ENCODE peak calls at places on chromosomes 11 and 22, in eight cellular contexts. One of them, this sample, is unnamed.

GRCh38 chr11:100498780-100499179 is 188.3 kb upstream of the ARHGAP42 start:
- DNase-seq in adipocyte: no peak
- DNase-seq in Calu3: no peak
- DNase-seq in heart left ventricle: no peak
- DNase-seq in fibroblast of mammary gland: no peak
- DNase-seq in activated T-cell treated with anti-CD3 and anti-CD28 coated beads for 24 hours: no peak
- DNase-seq in stimulated activated CD4-positive, alpha-beta T cell treated with anti-CD3 and anti-CD28 coated beads, Interleukin-1b, Interleukin-23, amount 100 ng/mL, for 1 hour: no peak
- DNase-seq in GM12865: no peak
- DNase-seq in this sample: no peak

GRCh38 chr11:70912226-70912840 is 340.0 kb downstream of the SHANK2 start:
- DNase-seq in fibroblast of mammary gland: peak
- DNase-seq in heart left ventricle: no peak
- DNase-seq in adipocyte: no peak
- DNase-seq in Calu3: no peak
- DNase-seq in activated T-cell treated with anti-CD3 and anti-CD28 coated beads for 24 hours: no peak
- DNase-seq in stimulated activated CD4-positive, alpha-beta T cell treated with anti-CD3 and anti-CD28 coated beads, Interleukin-1b, Interleukin-23, amount 100 ng/mL, for 1 hour: no peak
- DNase-seq in GM12865: no peak
- DNase-seq in this sample: no peak

GRCh38 chr11:58616594-58616993 is 5.9 kb upstream of the CNTF start:
- DNase-seq in heart left ventricle: peak
- DNase-seq in adipocyte: peak
- DNase-seq in Calu3: no peak
- DNase-seq in GM12865: no peak
- DNase-seq in stimulated activated CD4-positive, alpha-beta T cell treated with anti-CD3 and anti-CD28 coated beads, Interleukin-1b, Interleukin-23, amount 100 ng/mL, for 1 hour: no peak
- DNase-seq in activated T-cell treated with anti-CD3 and anti-CD28 coated beads for 24 hours: no peak
- DNase-seq in fibroblast of mammary gland: peak
- DNase-seq in this sample: no peak

GRCh38 chr22:50456466-50457234 is 18.2 kb downstream of the SBF1 start:
- DNase-seq in fibroblast of mammary gland: no peak
- DNase-seq in stimulated activated CD4-positive, alpha-beta T cell treated with anti-CD3 and anti-CD28 coated beads, Interleukin-1b, Interleukin-23, amount 100 ng/mL, for 1 hour: no peak
- DNase-seq in heart left ventricle: no peak
- DNase-seq in activated T-cell treated with anti-CD3 and anti-CD28 coated beads for 24 hours: no peak
- DNase-seq in Calu3: no peak
- DNase-seq in GM12865: no peak
- DNase-seq in adipocyte: no peak
- DNase-seq in this sample: no peak

GRCh38 chr11:46528445-46529085 is 65.3 kb downstream of the AMBRA1 start:
- DNase-seq in adipocyte: no peak
- DNase-seq in activated T-cell treated with anti-CD3 and anti-CD28 coated beads for 24 hours: peak
- DNase-seq in Calu3: no peak
- DNase-seq in heart left ventricle: no peak
- DNase-seq in stimulated activated CD4-positive, alpha-beta T cell treated with anti-CD3 and anti-CD28 coated beads, Interleukin-1b, Interleukin-23, amount 100 ng/mL, for 1 hour: no peak
- DNase-seq in GM12865: no peak
- DNase-seq in fibroblast of mammary gland: no peak
- DNase-seq in this sample: no peak

GRCh38 chr11:46361283-46362145 is 14.3 kb downstream of the DGKZ start:
- DNase-seq in fibroblast of mammary gland: peak
- DNase-seq in GM12865: peak
- DNase-seq in stimulated activated CD4-positive, alpha-beta T cell treated with anti-CD3 and anti-CD28 coated beads, Interleukin-1b, Interleukin-23, amount 100 ng/mL, for 1 hour: no peak
- DNase-seq in Calu3: no peak
- DNase-seq in activated T-cell treated with anti-CD3 and anti-CD28 coated beads for 24 hours: peak
- DNase-seq in adipocyte: peak
- DNase-seq in heart left ventricle: peak
- DNase-seq in this sample: peak

GRCh38 chr11:79902493-79902892 is 461.7 kb upstream of the TENM4 start:
- DNase-seq in fibroblast of mammary gland: peak
- DNase-seq in stimulated activated CD4-positive, alpha-beta T cell treated with anti-CD3 and anti-CD28 coated beads, Interleukin-1b, Interleukin-23, amount 100 ng/mL, for 1 hour: no peak
- DNase-seq in Calu3: no peak
- DNase-seq in GM12865: no peak
- DNase-seq in heart left ventricle: no peak
- DNase-seq in adipocyte: peak
- DNase-seq in activated T-cell treated with anti-CD3 and anti-CD28 coated beads for 24 hours: no peak
- DNase-seq in this sample: no peak

GRCh38 chr22:36471341-36471821 is 10.1 kb downstream of the TXN2 start:
- DNase-seq in fibroblast of mammary gland: peak
- DNase-seq in adipocyte: no peak
- DNase-seq in heart left ventricle: no peak
- DNase-seq in activated T-cell treated with anti-CD3 and anti-CD28 coated beads for 24 hours: no peak
- DNase-seq in Calu3: no peak
- DNase-seq in stimulated activated CD4-positive, alpha-beta T cell treated with anti-CD3 and anti-CD28 coated beads, Interleukin-1b, Interleukin-23, amount 100 ng/mL, for 1 hour: no peak
- DNase-seq in GM12865: no peak
- DNase-seq in this sample: no peak

GRCh38 chr22:37750596-37751162 is 53.8 kb downstream of the TRIOBP start:
- DNase-seq in heart left ventricle: peak
- DNase-seq in Calu3: no peak
- DNase-seq in adipocyte: no peak
- DNase-seq in stimulated activated CD4-positive, alpha-beta T cell treated with anti-CD3 and anti-CD28 coated beads, Interleukin-1b, Interleukin-23, amount 100 ng/mL, for 1 hour: no peak
- DNase-seq in activated T-cell treated with anti-CD3 and anti-CD28 coated beads for 24 hours: no peak
- DNase-seq in GM12865: no peak
- DNase-seq in fibroblast of mammary gland: no peak
- DNase-seq in this sample: no peak

GRCh38 chr22:26033071-26033470 is 136.2 kb upstream of the SEZ6L start:
- DNase-seq in stimulated activated CD4-positive, alpha-beta T cell treated with anti-CD3 and anti-CD28 coated beads, Interleukin-1b, Interleukin-23, amount 100 ng/mL, for 1 hour: no peak
- DNase-seq in heart left ventricle: no peak
- DNase-seq in adipocyte: no peak
- DNase-seq in activated T-cell treated with anti-CD3 and anti-CD28 coated beads for 24 hours: no peak
- DNase-seq in GM12865: no peak
- DNase-seq in fibroblast of mammary gland: no peak
- DNase-seq in Calu3: no peak
- DNase-seq in this sample: no peak

GRCh38 chr11:95849087-95849825 is 59.0 kb downstream of the CEP57 start:
- DNase-seq in GM12865: peak
- DNase-seq in fibroblast of mammary gland: peak
- DNase-seq in heart left ventricle: peak
- DNase-seq in Calu3: peak
- DNase-seq in adipocyte: peak
- DNase-seq in activated T-cell treated with anti-CD3 and anti-CD28 coated beads for 24 hours: peak
- DNase-seq in stimulated activated CD4-positive, alpha-beta T cell treated with anti-CD3 and anti-CD28 coated beads, Interleukin-1b, Interleukin-23, amount 100 ng/mL, for 1 hour: no peak
- DNase-seq in this sample: no peak

GRCh38 chr11:73157141-73158010 is 15.3 kb upstream of the FCHSD2 start:
- DNase-seq in heart left ventricle: peak
- DNase-seq in stimulated activated CD4-positive, alpha-beta T cell treated with anti-CD3 and anti-CD28 coated beads, Interleukin-1b, Interleukin-23, amount 100 ng/mL, for 1 hour: no peak
- DNase-seq in Calu3: no peak
- DNase-seq in adipocyte: peak
- DNase-seq in GM12865: peak
- DNase-seq in fibroblast of mammary gland: peak
- DNase-seq in activated T-cell treated with anti-CD3 and anti-CD28 coated beads for 24 hours: no peak
- DNase-seq in this sample: no peak

GRCh38 chr22:43239956-43240355 is 53.0 kb upstream of the TTLL12 start:
- DNase-seq in stimulated activated CD4-positive, alpha-beta T cell treated with anti-CD3 and anti-CD28 coated beads, Interleukin-1b, Interleukin-23, amount 100 ng/mL, for 1 hour: no peak
- DNase-seq in fibroblast of mammary gland: no peak
- DNase-seq in heart left ventricle: no peak
- DNase-seq in GM12865: no peak
- DNase-seq in adipocyte: no peak
- DNase-seq in Calu3: no peak
- DNase-seq in activated T-cell treated with anti-CD3 and anti-CD28 coated beads for 24 hours: no peak
- DNase-seq in this sample: no peak

GRCh38 chr22:43239102-43239875 is 52.4 kb upstream of the TTLL12 start:
- DNase-seq in activated T-cell treated with anti-CD3 and anti-CD28 coated beads for 24 hours: no peak
- DNase-seq in GM12865: no peak
- DNase-seq in heart left ventricle: no peak
- DNase-seq in adipocyte: no peak
- DNase-seq in fibroblast of mammary gland: peak
- DNase-seq in stimulated activated CD4-positive, alpha-beta T cell treated with anti-CD3 and anti-CD28 coated beads, Interleukin-1b, Interleukin-23, amount 100 ng/mL, for 1 hour: no peak
- DNase-seq in Calu3: no peak
- DNase-seq in this sample: no peak

GRCh38 chr22:47591709-47592108 is 829.3 kb downstream of the TBC1D22A start:
- DNase-seq in stimulated activated CD4-positive, alpha-beta T cell treated with anti-CD3 and anti-CD28 coated beads, Interleukin-1b, Interleukin-23, amount 100 ng/mL, for 1 hour: no peak
- DNase-seq in adipocyte: no peak
- DNase-seq in activated T-cell treated with anti-CD3 and anti-CD28 coated beads for 24 hours: no peak
- DNase-seq in GM12865: no peak
- DNase-seq in heart left ventricle: no peak
- DNase-seq in Calu3: no peak
- DNase-seq in fibroblast of mammary gland: no peak
- DNase-seq in this sample: no peak

GRCh38 chr22:46036558-46037408 is 59.8 kb upstream of the WNT7B start:
- DNase-seq in Calu3: peak
- DNase-seq in GM12865: peak
- DNase-seq in adipocyte: no peak
- DNase-seq in activated T-cell treated with anti-CD3 and anti-CD28 coated beads for 24 hours: no peak
- DNase-seq in fibroblast of mammary gland: peak
- DNase-seq in stimulated activated CD4-positive, alpha-beta T cell treated with anti-CD3 and anti-CD28 coated beads, Interleukin-1b, Interleukin-23, amount 100 ng/mL, for 1 hour: no peak
- DNase-seq in heart left ventricle: no peak
- DNase-seq in this sample: peak

GRCh38 chr11:10387209-10388083 is 67.6 kb upstream of the AMPD3 start:
- DNase-seq in fibroblast of mammary gland: peak
- DNase-seq in GM12865: no peak
- DNase-seq in Calu3: no peak
- DNase-seq in activated T-cell treated with anti-CD3 and anti-CD28 coated beads for 24 hours: no peak
- DNase-seq in stimulated activated CD4-positive, alpha-beta T cell treated with anti-CD3 and anti-CD28 coated beads, Interleukin-1b, Interleukin-23, amount 100 ng/mL, for 1 hour: no peak
- DNase-seq in heart left ventricle: no peak
- DNase-seq in adipocyte: peak
- DNase-seq in this sample: no peak

GRCh38 chr11:124108158-124108557 is 7.1 kb upstream of the VWA5A start:
- DNase-seq in heart left ventricle: no peak
- DNase-seq in GM12865: peak
- DNase-seq in activated T-cell treated with anti-CD3 and anti-CD28 coated beads for 24 hours: no peak
- DNase-seq in adipocyte: peak
- DNase-seq in fibroblast of mammary gland: peak
- DNase-seq in stimulated activated CD4-positive, alpha-beta T cell treated with anti-CD3 and anti-CD28 coated beads, Interleukin-1b, Interleukin-23, amount 100 ng/mL, for 1 hour: no peak
- DNase-seq in Calu3: peak
- DNase-seq in this sample: no peak

GRCh38 chr11:83473771-83474170 is 187.6 kb upstream of the CCDC90B start:
- DNase-seq in Calu3: no peak
- DNase-seq in adipocyte: no peak
- DNase-seq in stimulated activated CD4-positive, alpha-beta T cell treated with anti-CD3 and anti-CD28 coated beads, Interleukin-1b, Interleukin-23, amount 100 ng/mL, for 1 hour: no peak
- DNase-seq in activated T-cell treated with anti-CD3 and anti-CD28 coated beads for 24 hours: no peak
- DNase-seq in GM12865: no peak
- DNase-seq in heart left ventricle: no peak
- DNase-seq in fibroblast of mammary gland: no peak
- DNase-seq in this sample: no peak

This sample was measured in stimulated activated naive CD8-positive, alpha-beta T cell treated with anti-CD3 and anti-CD28 coated beads, Interleukin-15, amount 100 ng/mL, for 72 hours.